ENCODE peak calls at places on chromosomes 7 and 10, in four cellular contexts. M is cardiac muscle cell, Z is BE2C, A is astrocyte of the cerebellum. G is an unnamed sample.
A peak's percentile ranks its signal among the peaks of the same experiment; 100 is the strongest.

GRCh38 chr10:104580321-104580720 is 60.8 kb upstream of the SORCS3 start:
- DNase-seq in A (no peak), M (no peak), Z (no peak), G (no peak)

GRCh38 chr10:102118867-102119266 is 1.3 kb downstream of the LDB1 start:
- DNase-seq in M (no peak), A (no peak), Z (peak; percentile 55), G (no peak)

GRCh38 chr7:142110098-142110497 is 1.4 kb upstream of the MGAM2 start:
- DNase-seq in M (no peak), A (no peak), Z (no peak), G (no peak)

GRCh38 chr7:22255834-22256233 is 101.1 kb downstream of the RAPGEF5 start:
- DNase-seq in M (no peak), Z (no peak), A (no peak), G (no peak)

GRCh38 chr7:38020134-38020533 is 99.7 kb downstream of the EPDR1 start:
- DNase-seq in Z (no peak), A (peak; percentile 41), M (no peak), G (no peak)

GRCh38 chr7:3917466-3917865 is 616.4 kb downstream of the SDK1 start:
- DNase-seq in M (no peak), A (no peak), Z (no peak), G (no peak)

GRCh38 chr10:6401562-6402348 is 178.3 kb downstream of the PRKCQ start:
- DNase-seq in M (peak; percentile 89), A (peak; percentile 86), Z (peak; percentile 73), G (peak; percentile 58)

GRCh38 chr10:78995977-78996355 is 72.8 kb upstream of the ZMIZ1 start:
- DNase-seq in M (no peak), A (no peak), Z (peak; percentile 58), G (no peak)

GRCh38 chr10:124602121-124602561 is 140.5 kb downstream of the LHPP start:
- DNase-seq in M (no peak), Z (no peak), A (no peak), G (no peak)

GRCh38 chr10:94123253-94123995 is 129.7 kb downstream of the PLCE1 start:
- DNase-seq in A (peak; percentile 64), M (peak; percentile 41), Z (no peak), G (peak; percentile 41)

GRCh38 chr10:3935141-3935540 is 150.1 kb upstream of the KLF6 start:
- DNase-seq in M (no peak), A (peak; percentile 86), Z (no peak), G (no peak)
- TF ChIP-seq CTCF in M (peak; percentile 19), A (no peak), Z (no peak), G (no peak)

GRCh38 chr7:48183965-48184364 is 12.7 kb downstream of the ABCA13 start:
- DNase-seq in M (no peak), Z (no peak), A (no peak), G (no peak)
- H3K4me3 ChIP-seq in M (no peak overlapping the region), Z (no peak overlapping the region), A (no peak overlapping the region), G (no peak overlapping the region)

GRCh38 chr10:71258446-71259145 is 46.2 kb downstream of the UNC5B start:
- DNase-seq in M (no peak), Z (no peak), A (no peak), G (no peak)

GRCh38 chr10:71260622-71261325 is 48.4 kb downstream of the UNC5B start:
- DNase-seq in Z (peak; percentile 57), A (peak; percentile 57), M (peak; percentile 83), G (peak; percentile 53)

GRCh38 chr10:71258046-71258445 is 45.7 kb downstream of the UNC5B start:
- DNase-seq in A (no peak), M (no peak), Z (no peak), G (no peak)

GRCh38 chr10:71259282-71259681 is 46.9 kb downstream of the UNC5B start:
- DNase-seq in A (no peak), M (no peak), Z (no peak), G (no peak)

GRCh38 chr10:71259815-71260501 is 47.6 kb downstream of the UNC5B start:
- DNase-seq in Z (no peak), M (no peak), A (no peak), G (no peak)
- TF ChIP-seq CTCF in Z (peak; percentile 19), M (no peak), A (peak; percentile 17), G (no peak)

DNA sequence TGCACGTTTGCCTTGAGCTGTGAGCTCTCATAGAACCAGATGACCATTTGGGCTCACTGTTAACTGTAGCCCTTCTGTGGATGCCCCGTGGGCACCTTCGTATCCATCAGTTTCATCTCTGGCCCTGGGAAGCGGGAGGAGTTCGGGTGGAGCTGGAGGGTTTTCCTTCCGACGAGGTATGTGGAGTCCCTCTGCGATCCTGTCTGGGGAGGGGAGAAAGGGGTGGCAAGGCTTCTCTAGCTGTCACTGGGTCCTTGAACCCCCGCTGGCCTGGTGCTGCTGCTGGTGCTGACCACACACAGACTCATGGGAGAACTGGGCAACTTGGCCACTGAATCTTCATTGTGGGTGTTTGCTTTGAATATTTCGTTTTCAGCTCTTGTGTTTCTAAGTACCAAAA is 32.7 kb downstream of the INPP5A start:
- DNase-seq in A (no peak), M (no peak), Z (no peak), G (no peak)
- H3K4me3 ChIP-seq in A (no peak overlapping the region), M (no peak overlapping the region), Z (no peak overlapping the region), G (no peak overlapping the region)